ENCODE peak calls at places on chromosomes 13 and 19, in four cellular contexts. S, L, E and U are unnamed samples.

GRCh38 chr19:47542030-47542475 is 27.2 kb upstream of the NAPA start:
- DNase-seq in E (no peak), S (no peak), L (no peak), U (peak; percentile 65)

GRCh38 chr19:52099497-52100138 is 4.1 kb upstream of the ZNF841 start:
- DNase-seq in S (no peak), E (no peak), L (peak; percentile 24), U (no peak)

GRCh38 chr13:45361596-45362206 is 20.7 kb upstream of the TPT1 start:
- DNase-seq in L (peak; percentile 59), S (peak; percentile 52), E (no peak), U (peak; percentile 69)

GRCh38 chr13:48560657-48561337 is 27.9 kb upstream of the RCBTB2 start:
- DNase-seq in L (no peak), S (no peak), E (no peak), U (no peak)

GRCh38 chr19:10018219-10018618 is 4.9 kb downstream of the RDH8 start:
- DNase-seq in S (no peak), L (peak; percentile 36), E (no peak), U (no peak)

GRCh38 chr19:34313188-34313587 is 51.8 kb upstream of the GPI start:
- DNase-seq in E (no peak), L (peak; percentile 52), S (peak; percentile 80), U (peak; percentile 91)

GRCh38 chr19:17889609-17890214 is 18.0 kb downstream of the SLC5A5 start:
- DNase-seq in L (peak; percentile 46), S (peak; percentile 59), E (no peak), U (peak; percentile 56)

GRCh38 chr13:44989941-44990340 is 603 bp downstream of the GPALPP1 start:
- DNase-seq in L (peak; percentile 18), S (no peak), E (no peak), U (no peak)

GRCh38 chr19:46489445-46490272 is 6.0 kb downstream of the PNMA8B start:
- DNase-seq in S (peak; percentile 51), L (peak; percentile 56), E (peak; percentile 50), U (peak; percentile 60)

GRCh38 chr19:32324631-32325215 is 20.7 kb upstream of the ZNF507 start:
- DNase-seq in L (peak; percentile 37), E (no peak), S (no peak), U (no peak)

GRCh38 chr19:38543807-38544568 is 73.8 kb downstream of the MAP4K1 start:
- DNase-seq in S (peak; percentile 77), L (peak; percentile 80), E (peak; percentile 48), U (peak; percentile 74)

GRCh38 chr19:7478843-7479227 is 10.0 kb downstream of the PEX11G start:
- DNase-seq in E (no peak), S (no peak), L (no peak), U (no peak)

GRCh38 chr19:4914736-4915501 is 5.6 kb downstream of the UHRF1 start:
- DNase-seq in S (peak; percentile 84), E (no peak), L (peak; percentile 80), U (peak; percentile 82)

GRCh38 chr13:26344980-26345379 is 91.1 kb downstream of the CDK8 start:
- DNase-seq in L (no peak), E (no peak), S (no peak), U (peak; percentile 13)

GRCh38 chr19:28426110-28426901 is 786.6 kb downstream of the UQCRFS1 start:
- DNase-seq in S (no peak), E (no peak), L (no peak), U (no peak)

GRCh38 chr19:42254083-42254849 is 662 bp downstream of the ERF start:
- DNase-seq in S (peak; percentile 68), E (peak; percentile 80), L (peak; percentile 57), U (peak; percentile 58)

GRCh38 chr19:593505-593904 is 3.8 kb downstream of the HCN2 start:
- DNase-seq in L (no peak), E (no peak), S (no peak), U (no peak)